ENCODE peak calls at places on chromosome 11, in nine cellular contexts. C is suprapubic skin, F is heart right ventricle, A is fibroblast of lung, S is fibroblast of pulmonary artery, L is pancreas, E is fibroblast of mammary gland, T is PC-9, U is stomach. O is an unnamed sample.

GRCh38 chr11:10856689-10857603 is 907 bp downstream of the ZBED5 start:
- DNase-seq in C (peak), F (peak), A (peak), S (peak), L (no peak), E (no peak), T (peak), U (peak), O (peak)

GRCh38 chr11:95641506-95641905 is 148.1 kb downstream of the FAM76B start:
- DNase-seq in C (no peak), F (no peak), A (no peak), S (no peak), L (no peak), E (peak), T (no peak), U (no peak), O (peak)

GRCh38 chr11:6319879-6320410 is 356 bp downstream of the CAVIN3 start:
- DNase-seq in C (peak), F (peak), A (peak), S (peak), L (peak), E (peak), T (peak), U (peak), O (peak)

GRCh38 chr11:32435511-32435946 is at the start of gene WT1:
- DNase-seq in C (no peak), F (peak), A (no peak), S (peak), L (no peak), E (no peak), T (no peak), U (no peak), O (peak)

GRCh38 chr11:44917741-44918140 is 32.9 kb downstream of the TP53I11 start:
- DNase-seq in C (no peak), F (no peak), A (no peak), S (no peak), L (no peak), E (no peak), T (no peak), U (no peak), O (no peak)

GRCh38 chr11:119907122-119907933 is 178.3 kb upstream of the NECTIN1 start:
- DNase-seq in C (no peak), F (no peak), A (no peak), S (no peak), L (peak), E (no peak), T (peak), U (peak), O (no peak)

GRCh38 chr11:114163830-114164401 is 104.4 kb downstream of the ZBTB16 start:
- DNase-seq in C (no peak), F (no peak), A (peak), S (peak), L (no peak), E (peak), T (no peak), U (no peak), O (no peak)

GRCh38 chr11:9138612-9139579 is 47.5 kb upstream of the SCUBE2 start:
- DNase-seq in C (no peak), F (peak), A (peak), S (peak), L (peak), E (peak), T (peak), U (peak), O (peak)

GRCh38 chr11:119371778-119372182 is 9.7 kb downstream of the USP2 start:
- DNase-seq in C (no peak), F (peak), A (no peak), S (no peak), L (no peak), E (no peak), T (no peak), U (no peak), O (no peak)

GRCh38 chr11:73177380-73178091 is 35.4 kb upstream of the FCHSD2 start:
- DNase-seq in C (no peak), F (peak), A (no peak), S (peak), L (peak), E (no peak), T (no peak), U (peak), O (peak)

GRCh38 chr11:102205805-102206204 is 95.6 kb downstream of the YAP1 start:
- DNase-seq in C (no peak), F (no peak), A (no peak), S (no peak), L (no peak), E (no peak), T (no peak), U (no peak), O (no peak)

GRCh38 chr11:126352163-126352562 is 3.3 kb upstream of the ST3GAL4 start:
- DNase-seq in C (no peak), F (no peak), A (no peak), S (no peak), L (no peak), E (no peak), T (no peak), U (no peak), O (no peak)

GRCh38 chr11:66232769-66233168 is 35.7 kb upstream of the RAB1B start:
- DNase-seq in C (no peak), F (no peak), A (no peak), S (no peak), L (no peak), E (no peak), T (no peak), U (no peak), O (no peak)

GRCh38 chr11:116614306-116615210 is 158.2 kb downstream of the BUD13 start:
- DNase-seq in C (no peak), F (no peak), A (no peak), S (no peak), L (no peak), E (no peak), T (no peak), U (no peak), O (no peak)

GRCh38 chr11:96162816-96163499 is 180.0 kb downstream of the MAML2 start:
- DNase-seq in C (no peak), F (peak), A (peak), S (peak), L (no peak), E (peak), T (no peak), U (no peak), O (peak)

GRCh38 chr11:70532066-70532440 is 133.7 kb downstream of the CTTN start:
- DNase-seq in C (no peak), F (no peak), A (no peak), S (no peak), L (no peak), E (no peak), T (no peak), U (no peak), O (no peak)

GRCh38 chr11:48028909-48029685 is 48.7 kb downstream of the PTPRJ start:
- DNase-seq in C (no peak), F (no peak), A (peak), S (peak), L (no peak), E (no peak), T (no peak), U (no peak), O (peak)
- H3K4me3 ChIP-seq in C (no peak), F (no peak), A (no peak), S (no peak), L (no peak), E (no peak), T (no peak), U (no peak), O (no peak)

GRCh38 chr11:34633990-34634725 is 13.3 kb downstream of the EHF start:
- DNase-seq in C (no peak), F (no peak), A (peak), S (peak), L (no peak), E (peak), T (no peak), U (no peak), O (peak)
- TF ChIP-seq CTCF in C (no peak), F (no peak), A (no peak), S (no peak), L (no peak), E (no peak), T (peak), U (no peak), O (no peak)

GRCh38 chr11:121041072-121041471 is 17.2 kb downstream of the TBCEL start:
- DNase-seq in C (no peak), F (no peak), A (no peak), S (no peak), L (no peak), E (no peak), T (no peak), U (no peak), O (no peak)

GRCh38 chr11:121039971-121040613 is 16.2 kb downstream of the TBCEL start:
- DNase-seq in C (no peak), F (no peak), A (no peak), S (no peak), L (no peak), E (no peak), T (no peak), U (no peak), O (no peak)

GRCh38 chr11:121038642-121039409 is 14.9 kb downstream of the TBCEL start:
- DNase-seq in C (no peak), F (no peak), A (no peak), S (no peak), L (no peak), E (no peak), T (no peak), U (no peak), O (no peak)

GRCh38 chr11:121042296-121042695 is 18.4 kb downstream of the TBCEL start:
- DNase-seq in C (no peak), F (no peak), A (no peak), S (no peak), L (no peak), E (no peak), T (no peak), U (no peak), O (no peak)

GRCh38 chr11:121040614-121041002 is 16.7 kb downstream of the TBCEL start:
- DNase-seq in C (no peak), F (no peak), A (no peak), S (no peak), L (no peak), E (no peak), T (no peak), U (no peak), O (no peak)
- H3K4me3 ChIP-seq in C (no peak), F (no peak), A (no peak), S (no peak), L (no peak), E (no peak), T (no peak), U (no peak), O (no peak)

DNA sequence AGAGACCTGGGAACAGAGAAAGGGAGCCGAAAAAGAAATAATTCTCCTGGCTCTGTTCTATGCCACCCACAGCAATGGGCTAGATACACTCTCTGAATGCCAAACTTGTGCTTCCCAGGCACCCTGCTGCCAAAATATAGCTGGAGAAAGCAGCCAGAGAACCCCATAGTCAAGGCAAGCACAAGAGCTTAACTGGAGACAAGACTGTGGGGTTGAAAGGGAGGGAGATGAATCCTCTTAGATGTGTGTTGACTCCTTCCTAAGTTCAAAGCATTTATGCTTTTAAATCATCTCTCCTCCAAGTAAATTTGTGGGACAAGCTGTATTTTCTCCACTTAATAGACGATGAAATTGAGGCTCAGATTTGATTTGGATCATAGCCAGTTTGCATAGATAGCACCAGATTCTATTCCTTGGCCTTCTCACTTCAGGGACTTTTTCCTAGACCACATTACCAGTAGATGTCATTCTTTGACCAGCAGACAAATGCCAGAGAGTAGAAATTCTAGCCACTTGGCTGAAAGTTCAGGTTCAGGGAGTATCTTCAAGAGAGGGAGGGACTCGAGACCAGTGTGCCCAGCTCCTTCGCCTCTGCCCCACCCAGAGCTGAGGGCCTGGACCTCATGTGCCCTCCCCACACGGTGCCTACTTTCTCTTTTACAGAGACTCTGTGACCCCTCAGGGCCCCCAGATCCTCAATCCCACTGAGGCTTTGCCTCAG is 16.6 kb upstream of the ETS1 start:
- DNase-seq in C (no peak), F (no peak), A (no peak), S (peak), L (no peak), E (no peak), T (no peak), U (no peak), O (peak)
- TF ChIP-seq CTCF in C (no peak), F (no peak), A (no peak), S (no peak), L (no peak), E (no peak), T (no peak), U (no peak), O (no peak)

GRCh38 chr11:87451400-87451799 is 413.7 kb downstream of the TMEM135 start:
- DNase-seq in C (no peak), F (no peak), A (no peak), S (no peak), L (no peak), E (no peak), T (no peak), U (no peak), O (no peak)
- H3K4me3 ChIP-seq in C (no peak), F (no peak), A (no peak), S (no peak), L (no peak), E (no peak), T (no peak), U (no peak), O (no peak)

DNA sequence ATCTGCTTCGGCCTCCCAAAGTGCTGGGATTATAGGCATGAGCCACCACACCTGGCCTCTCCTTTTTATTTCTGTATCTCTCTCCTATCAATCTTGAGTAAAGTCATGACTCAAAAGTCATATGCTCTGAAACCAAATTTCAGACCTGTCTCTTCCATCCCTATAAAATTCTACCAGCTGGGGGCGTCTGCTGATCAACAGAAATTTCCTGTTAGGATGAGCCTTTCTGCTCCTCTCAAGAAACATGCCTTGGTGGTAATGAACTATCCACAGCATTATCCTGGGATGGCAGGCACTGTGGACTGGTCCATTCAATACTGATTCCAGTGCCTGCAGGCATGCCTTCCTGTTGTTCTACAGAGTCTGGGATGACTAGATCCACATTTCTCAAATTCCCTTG is 472.6 kb downstream of the NELL1 start:
- DNase-seq in C (no peak), F (no peak), A (no peak), S (no peak), L (no peak), E (no peak), T (no peak), U (no peak), O (no peak)
- TF ChIP-seq CTCF in C (no peak), F (no peak), A (no peak), S (no peak), L (no peak), E (no peak), T (no peak), U (no peak), O (no peak)

GRCh38 chr11:63478896-63479295 is 12.1 kb downstream of the PLAAT5 start:
- DNase-seq in C (no peak), F (peak), A (peak), S (peak), L (no peak), E (peak), T (peak), U (peak), O (peak)

GRCh38 chr11:63485777-63486176 is 5.2 kb downstream of the PLAAT5 start:
- DNase-seq in C (no peak), F (no peak), A (no peak), S (no peak), L (no peak), E (no peak), T (no peak), U (no peak), O (no peak)

GRCh38 chr11:63476618-63477017 is 14.3 kb downstream of the PLAAT5 start:
- DNase-seq in C (no peak), F (no peak), A (no peak), S (no peak), L (no peak), E (no peak), T (no peak), U (no peak), O (no peak)

GRCh38 chr11:63480039-63480438 is 10.9 kb downstream of the PLAAT5 start:
- DNase-seq in C (no peak), F (no peak), A (no peak), S (no peak), L (no peak), E (no peak), T (no peak), U (no peak), O (no peak)
- H3K4me3 ChIP-seq in C (no peak), F (no peak), A (no peak), S (no peak), L (no peak), E (no peak), T (no peak), U (no peak), O (no peak)

DNA sequence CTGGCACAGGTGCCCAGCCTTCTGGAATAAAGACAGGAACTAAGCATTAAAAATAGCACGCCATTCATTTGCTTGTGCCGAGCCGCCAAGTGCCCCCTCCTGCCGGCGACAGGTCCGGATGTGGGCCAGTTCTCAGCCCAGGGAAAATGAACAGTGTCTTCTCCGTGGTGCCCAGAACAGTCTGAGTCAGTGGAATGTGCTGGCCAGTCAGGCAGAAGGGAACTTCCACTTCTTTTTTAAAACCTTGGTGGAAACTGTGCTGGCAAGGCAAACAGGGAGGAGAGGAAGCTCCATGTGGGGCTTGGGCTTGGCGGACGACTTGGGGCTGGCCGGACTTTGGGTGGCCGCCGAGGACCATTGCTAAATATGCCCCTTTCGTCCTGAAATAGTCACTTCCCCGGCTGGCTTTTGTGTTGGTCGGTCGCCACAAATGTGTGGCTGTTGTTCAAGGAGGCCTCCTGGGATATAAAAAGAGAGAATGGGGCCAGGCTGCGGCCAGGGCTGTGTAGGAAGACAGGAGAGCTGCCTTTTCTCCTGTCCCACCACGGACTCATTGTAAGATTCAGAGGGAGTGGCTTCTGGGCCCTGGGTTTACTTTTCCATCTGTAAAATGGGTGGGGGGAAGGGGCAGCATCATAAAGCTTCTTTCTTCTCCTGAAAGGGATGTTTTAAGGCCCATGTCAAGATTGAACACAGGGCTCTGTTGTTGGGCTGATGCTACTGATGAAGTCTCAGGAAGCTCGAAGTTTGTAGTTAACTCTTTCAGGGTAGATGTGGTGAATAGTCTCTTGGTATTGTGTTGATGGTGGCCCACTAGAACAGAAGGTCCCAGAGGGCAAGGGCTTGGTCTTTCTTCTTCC is 101.0 kb downstream of the PTPRJ start:
- DNase-seq in C (peak), F (peak), A (peak), S (peak), L (no peak), E (peak), T (peak), U (no peak), O (peak)
- TF ChIP-seq CTCF in C (no peak), F (no peak), A (no peak), S (no peak), L (no peak), E (no peak), T (no peak), U (no peak), O (no peak)

GRCh38 chr11:111634981-111635705 is 32.9 kb downstream of the SIK2 start:
- DNase-seq in C (no peak), F (no peak), A (peak), S (peak), L (no peak), E (peak), T (no peak), U (no peak), O (peak)
- H3K4me3 ChIP-seq in C (no peak), F (no peak), A (no peak), S (no peak), L (no peak), E (no peak), T (no peak), U (no peak), O (no peak)

DNA sequence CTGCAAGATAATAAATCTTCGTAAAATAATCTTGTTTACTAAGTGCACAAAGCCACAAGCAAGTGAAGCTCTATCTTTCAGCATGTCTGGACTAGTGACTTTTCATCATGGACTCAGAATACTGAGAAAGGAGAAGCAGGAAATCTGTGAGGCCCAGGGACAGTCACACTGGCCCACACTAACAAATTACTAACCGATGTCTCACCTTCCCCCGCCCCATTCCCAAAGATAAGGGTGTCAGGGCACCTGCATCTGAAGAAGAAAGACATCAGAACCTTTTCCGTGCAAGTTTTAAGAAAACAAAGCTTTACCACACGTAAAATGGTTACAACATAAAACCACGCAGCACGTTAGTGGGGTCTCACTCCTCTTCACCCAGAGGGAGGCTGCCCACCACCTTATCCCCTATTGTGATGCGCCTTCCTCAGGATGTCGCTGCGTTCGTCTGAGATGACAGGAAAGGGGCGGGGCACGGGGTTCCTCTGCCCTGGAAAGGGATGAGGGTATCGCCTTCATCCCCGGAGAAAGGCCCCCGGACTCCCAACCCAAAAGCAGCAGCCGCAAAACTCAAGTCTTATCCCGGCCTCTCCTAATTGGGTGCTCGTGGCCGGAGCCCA is 603 bp downstream of the BTBD10 start:
- DNase-seq in C (peak), F (peak), A (peak), S (peak), L (no peak), E (peak), T (peak), U (peak), O (peak)
- TF ChIP-seq CTCF in C (no peak), F (no peak), A (no peak), S (no peak), L (no peak), E (no peak), T (no peak), U (no peak), O (no peak)

O was measured in fibroblast of the aortic adventitia.